ENCODE peak calls at places on chromosomes 4 and X, in eight cellular contexts. One of them, this sample, is unnamed.

GRCh38 chr4:3508542-3508941 is 23.7 kb downstream of the LRPAP1 start:
- DNase-seq in substantia nigra: no peak
- DNase-seq in CD4-positive, alpha-beta T cell: no peak
- DNase-seq in AG09319: no peak
- DNase-seq in HT1080: no peak
- DNase-seq in NAMALWA: no peak
- DNase-seq in Panc1: no peak
- DNase-seq in pulmonary artery endothelial cell: no peak
- DNase-seq in this sample: no peak

GRCh38 chr4:99414401-99414800 is 20.7 kb downstream of the ADH7 start:
- DNase-seq in substantia nigra: no peak
- DNase-seq in CD4-positive, alpha-beta T cell: no peak
- DNase-seq in AG09319: no peak
- DNase-seq in HT1080: no peak
- DNase-seq in NAMALWA: no peak
- DNase-seq in Panc1: no peak
- DNase-seq in pulmonary artery endothelial cell: no peak
- DNase-seq in this sample: no peak

GRCh38 chrX:107825698-107826285 is at the start of gene MID2:
- DNase-seq in substantia nigra: no peak
- DNase-seq in CD4-positive, alpha-beta T cell: peak; percentile 24
- DNase-seq in AG09319: no peak
- DNase-seq in HT1080: peak; percentile 34
- DNase-seq in NAMALWA: no peak
- DNase-seq in Panc1: no peak
- DNase-seq in pulmonary artery endothelial cell: no peak
- DNase-seq in this sample: no peak

GRCh38 chr4:98448923-98449322 is 187.7 kb downstream of the RAP1GDS1 start:
- DNase-seq in substantia nigra: no peak
- DNase-seq in CD4-positive, alpha-beta T cell: peak; percentile 5
- DNase-seq in AG09319: no peak
- DNase-seq in HT1080: peak; percentile 70
- DNase-seq in NAMALWA: peak; percentile 22
- DNase-seq in Panc1: no peak
- DNase-seq in pulmonary artery endothelial cell: no peak
- DNase-seq in this sample: no peak

GRCh38 chr4:84901173-84901572 is 65.3 kb downstream of the WDFY3 start:
- DNase-seq in substantia nigra: no peak
- DNase-seq in CD4-positive, alpha-beta T cell: no peak
- DNase-seq in AG09319: no peak
- DNase-seq in HT1080: no peak
- DNase-seq in NAMALWA: no peak
- DNase-seq in Panc1: no peak
- DNase-seq in pulmonary artery endothelial cell: no peak
- DNase-seq in this sample: no peak

GRCh38 chr4:23706972-23707676 is 182.7 kb downstream of the PPARGC1A start:
- DNase-seq in substantia nigra: no peak
- DNase-seq in CD4-positive, alpha-beta T cell: no peak
- DNase-seq in AG09319: no peak
- DNase-seq in HT1080: no peak
- DNase-seq in NAMALWA: no peak
- DNase-seq in Panc1: no peak
- DNase-seq in pulmonary artery endothelial cell: no peak
- DNase-seq in this sample: no peak

GRCh38 chr4:71992571-71992970 is 39.2 kb upstream of the NPFFR2 start:
- DNase-seq in substantia nigra: no peak
- DNase-seq in CD4-positive, alpha-beta T cell: no peak
- DNase-seq in AG09319: no peak
- DNase-seq in HT1080: peak; percentile 17
- DNase-seq in NAMALWA: no peak
- DNase-seq in Panc1: no peak
- DNase-seq in pulmonary artery endothelial cell: no peak
- DNase-seq in this sample: no peak

GRCh38 chrX:10761447-10761846 is 141.1 kb upstream of the MID1 start:
- DNase-seq in substantia nigra: no peak
- DNase-seq in CD4-positive, alpha-beta T cell: no peak
- DNase-seq in AG09319: no peak
- DNase-seq in HT1080: no peak
- DNase-seq in NAMALWA: no peak
- DNase-seq in Panc1: no peak
- DNase-seq in pulmonary artery endothelial cell: no peak
- DNase-seq in this sample: no peak

GRCh38 chr4:121462660-121463261 is 81.9 kb upstream of the QRFPR start:
- DNase-seq in substantia nigra: no peak
- DNase-seq in CD4-positive, alpha-beta T cell: no peak
- DNase-seq in AG09319: peak; percentile 27
- DNase-seq in HT1080: peak; percentile 64
- DNase-seq in NAMALWA: peak; percentile 74
- DNase-seq in Panc1: peak; percentile 35
- DNase-seq in pulmonary artery endothelial cell: peak; percentile 50
- DNase-seq in this sample: peak; percentile 76

GRCh38 chrX:46913710-46914109 is 1.5 kb downstream of the JADE3 start:
- DNase-seq in substantia nigra: no peak
- DNase-seq in CD4-positive, alpha-beta T cell: no peak
- DNase-seq in AG09319: no peak
- DNase-seq in HT1080: no peak
- DNase-seq in NAMALWA: peak; percentile 24
- DNase-seq in Panc1: no peak
- DNase-seq in pulmonary artery endothelial cell: no peak
- DNase-seq in this sample: no peak

GRCh38 chr4:39043058-39043696 is 11.0 kb upstream of the TMEM156 start:
- DNase-seq in substantia nigra: no peak
- DNase-seq in CD4-positive, alpha-beta T cell: no peak
- DNase-seq in AG09319: no peak
- DNase-seq in HT1080: peak; percentile 67
- DNase-seq in NAMALWA: no peak
- DNase-seq in Panc1: no peak
- DNase-seq in pulmonary artery endothelial cell: no peak
- DNase-seq in this sample: no peak

GRCh38 chr4:130849985-130850632 is 1754.2 kb downstream of the C4orf33 start:
- DNase-seq in substantia nigra: no peak
- DNase-seq in CD4-positive, alpha-beta T cell: no peak
- DNase-seq in AG09319: no peak
- DNase-seq in HT1080: peak; percentile 6
- DNase-seq in NAMALWA: no peak
- DNase-seq in Panc1: no peak
- DNase-seq in pulmonary artery endothelial cell: no peak
- DNase-seq in this sample: no peak

This sample was measured in hippocampal formation.